ENCODE peak calls at places on chromosomes 6 and 20, in seven cellular contexts. One of them, this sample, is unnamed.

GRCh38 chr20:55584307-55584706 is 421.0 kb downstream of the CBLN4 start:
- DNase-seq in gastrocnemius medialis: no peak
- DNase-seq in HCT116: no peak
- DNase-seq in IMR-90: no peak
- DNase-seq in ovary: no peak
- DNase-seq in heart left ventricle: no peak
- DNase-seq in Peyer's patch: no peak
- DNase-seq in this sample: no peak

GRCh38 chr6:129679758-129680157 is 30.2 kb downstream of the ARHGAP18 start:
- DNase-seq in Peyer's patch: no peak
- DNase-seq in IMR-90: no peak
- DNase-seq in gastrocnemius medialis: peak; percentile 45
- DNase-seq in heart left ventricle: no peak
- DNase-seq in HCT116: no peak
- DNase-seq in ovary: no peak
- DNase-seq in this sample: no peak

GRCh38 chr6:39060467-39061160 is 12.0 kb downstream of the GLP1R start:
- DNase-seq in IMR-90: no peak
- DNase-seq in ovary: no peak
- DNase-seq in HCT116: no peak
- DNase-seq in heart left ventricle: no peak
- DNase-seq in gastrocnemius medialis: no peak
- DNase-seq in Peyer's patch: no peak
- DNase-seq in this sample: no peak

GRCh38 chr20:20829694-20830093 is 117.2 kb upstream of the RALGAPA2 start:
- DNase-seq in gastrocnemius medialis: no peak
- DNase-seq in Peyer's patch: no peak
- DNase-seq in IMR-90: no peak
- DNase-seq in ovary: no peak
- DNase-seq in heart left ventricle: no peak
- DNase-seq in HCT116: no peak
- DNase-seq in this sample: no peak

GRCh38 chr20:22910287-22910852 is 124.7 kb upstream of the SSTR4 start:
- DNase-seq in HCT116: no peak
- DNase-seq in Peyer's patch: no peak
- DNase-seq in heart left ventricle: no peak
- DNase-seq in IMR-90: no peak
- DNase-seq in ovary: no peak
- DNase-seq in gastrocnemius medialis: no peak
- DNase-seq in this sample: no peak

GRCh38 chr6:110953633-110954303 is 4.7 kb upstream of the GTF3C6 start:
- DNase-seq in ovary: no peak
- DNase-seq in heart left ventricle: no peak
- DNase-seq in gastrocnemius medialis: no peak
- DNase-seq in HCT116: no peak
- DNase-seq in IMR-90: no peak
- DNase-seq in Peyer's patch: no peak
- DNase-seq in this sample: no peak

GRCh38 chr6:127484207-127484858 is 25.1 kb upstream of the KIAA0408 start:
- DNase-seq in heart left ventricle: no peak
- DNase-seq in Peyer's patch: no peak
- DNase-seq in HCT116: no peak
- DNase-seq in ovary: no peak
- DNase-seq in gastrocnemius medialis: no peak
- DNase-seq in IMR-90: peak; percentile 70
- DNase-seq in this sample: no peak

GRCh38 chr20:45113865-45114264 is 1.1 kb downstream of the WFDC5 start:
- DNase-seq in IMR-90: no peak
- DNase-seq in gastrocnemius medialis: no peak
- DNase-seq in Peyer's patch: no peak
- DNase-seq in heart left ventricle: no peak
- DNase-seq in ovary: no peak
- DNase-seq in HCT116: no peak
- DNase-seq in this sample: no peak

GRCh38 chr6:27124252-27124657 is 123.2 kb upstream of the PRSS16 start:
- DNase-seq in ovary: no peak
- DNase-seq in HCT116: no peak
- DNase-seq in gastrocnemius medialis: no peak
- DNase-seq in Peyer's patch: no peak
- DNase-seq in heart left ventricle: no peak
- DNase-seq in IMR-90: no peak
- DNase-seq in this sample: no peak
- TF ChIP-seq POLR2A in ovary: no peak
- TF ChIP-seq POLR2A in HCT116: no peak
- TF ChIP-seq POLR2A in gastrocnemius medialis: no peak
- TF ChIP-seq POLR2A in Peyer's patch: no peak
- TF ChIP-seq POLR2A in heart left ventricle: no peak
- TF ChIP-seq POLR2A in IMR-90: no peak
- TF ChIP-seq POLR2A in this sample: no peak

GRCh38 chr20:24629668-24630067 is 160.2 kb downstream of the SYNDIG1 start:
- DNase-seq in IMR-90: no peak
- DNase-seq in Peyer's patch: no peak
- DNase-seq in HCT116: no peak
- DNase-seq in heart left ventricle: no peak
- DNase-seq in ovary: no peak
- DNase-seq in gastrocnemius medialis: no peak
- DNase-seq in this sample: no peak
- TF ChIP-seq POLR2A in IMR-90: no peak
- TF ChIP-seq POLR2A in Peyer's patch: no peak
- TF ChIP-seq POLR2A in HCT116: no peak
- TF ChIP-seq POLR2A in heart left ventricle: no peak
- TF ChIP-seq POLR2A in ovary: no peak
- TF ChIP-seq POLR2A in gastrocnemius medialis: no peak
- TF ChIP-seq POLR2A in this sample: no peak

GRCh38 chr20:47038581-47039560 is 144.2 kb downstream of the EYA2 start:
- DNase-seq in heart left ventricle: no peak
- DNase-seq in HCT116: no peak
- DNase-seq in Peyer's patch: no peak
- DNase-seq in IMR-90: no peak
- DNase-seq in gastrocnemius medialis: peak; percentile 26
- DNase-seq in ovary: no peak
- DNase-seq in this sample: no peak
- TF ChIP-seq POLR2A in heart left ventricle: no peak
- TF ChIP-seq POLR2A in HCT116: no peak
- TF ChIP-seq POLR2A in Peyer's patch: no peak
- TF ChIP-seq POLR2A in IMR-90: no peak
- TF ChIP-seq POLR2A in gastrocnemius medialis: no peak
- TF ChIP-seq POLR2A in ovary: no peak
- TF ChIP-seq POLR2A in this sample: no peak

GRCh38 chr6:15622045-15622750 is 40.6 kb downstream of the DTNBP1 start:
- DNase-seq in HCT116: no peak
- DNase-seq in gastrocnemius medialis: no peak
- DNase-seq in Peyer's patch: no peak
- DNase-seq in IMR-90: peak; percentile 16
- DNase-seq in ovary: no peak
- DNase-seq in heart left ventricle: no peak
- DNase-seq in this sample: no peak

GRCh38 chr6:15620616-15621015 is 42.2 kb downstream of the DTNBP1 start:
- DNase-seq in gastrocnemius medialis: no peak
- DNase-seq in Peyer's patch: no peak
- DNase-seq in ovary: no peak
- DNase-seq in IMR-90: no peak
- DNase-seq in heart left ventricle: no peak
- DNase-seq in HCT116: no peak
- DNase-seq in this sample: no peak

GRCh38 chr6:15619330-15619729 is 43.5 kb downstream of the DTNBP1 start:
- DNase-seq in gastrocnemius medialis: no peak
- DNase-seq in heart left ventricle: no peak
- DNase-seq in IMR-90: no peak
- DNase-seq in HCT116: no peak
- DNase-seq in ovary: no peak
- DNase-seq in Peyer's patch: no peak
- DNase-seq in this sample: no peak

GRCh38 chr6:15623282-15624116 is 39.3 kb downstream of the DTNBP1 start:
- DNase-seq in Peyer's patch: no peak
- DNase-seq in heart left ventricle: no peak
- DNase-seq in IMR-90: peak; percentile 43
- DNase-seq in ovary: peak; percentile 27
- DNase-seq in HCT116: no peak
- DNase-seq in gastrocnemius medialis: no peak
- DNase-seq in this sample: peak; percentile 11

GRCh38 chr6:15621203-15622044 is 41.4 kb downstream of the DTNBP1 start:
- DNase-seq in IMR-90: peak; percentile 30
- DNase-seq in HCT116: no peak
- DNase-seq in heart left ventricle: peak; percentile 58
- DNase-seq in Peyer's patch: no peak
- DNase-seq in ovary: no peak
- DNase-seq in gastrocnemius medialis: peak; percentile 40
- DNase-seq in this sample: no peak
- TF ChIP-seq POLR2A in IMR-90: no peak
- TF ChIP-seq POLR2A in HCT116: no peak
- TF ChIP-seq POLR2A in heart left ventricle: no peak
- TF ChIP-seq POLR2A in Peyer's patch: no peak
- TF ChIP-seq POLR2A in ovary: no peak
- TF ChIP-seq POLR2A in gastrocnemius medialis: no peak
- TF ChIP-seq POLR2A in this sample: no peak

DNA sequence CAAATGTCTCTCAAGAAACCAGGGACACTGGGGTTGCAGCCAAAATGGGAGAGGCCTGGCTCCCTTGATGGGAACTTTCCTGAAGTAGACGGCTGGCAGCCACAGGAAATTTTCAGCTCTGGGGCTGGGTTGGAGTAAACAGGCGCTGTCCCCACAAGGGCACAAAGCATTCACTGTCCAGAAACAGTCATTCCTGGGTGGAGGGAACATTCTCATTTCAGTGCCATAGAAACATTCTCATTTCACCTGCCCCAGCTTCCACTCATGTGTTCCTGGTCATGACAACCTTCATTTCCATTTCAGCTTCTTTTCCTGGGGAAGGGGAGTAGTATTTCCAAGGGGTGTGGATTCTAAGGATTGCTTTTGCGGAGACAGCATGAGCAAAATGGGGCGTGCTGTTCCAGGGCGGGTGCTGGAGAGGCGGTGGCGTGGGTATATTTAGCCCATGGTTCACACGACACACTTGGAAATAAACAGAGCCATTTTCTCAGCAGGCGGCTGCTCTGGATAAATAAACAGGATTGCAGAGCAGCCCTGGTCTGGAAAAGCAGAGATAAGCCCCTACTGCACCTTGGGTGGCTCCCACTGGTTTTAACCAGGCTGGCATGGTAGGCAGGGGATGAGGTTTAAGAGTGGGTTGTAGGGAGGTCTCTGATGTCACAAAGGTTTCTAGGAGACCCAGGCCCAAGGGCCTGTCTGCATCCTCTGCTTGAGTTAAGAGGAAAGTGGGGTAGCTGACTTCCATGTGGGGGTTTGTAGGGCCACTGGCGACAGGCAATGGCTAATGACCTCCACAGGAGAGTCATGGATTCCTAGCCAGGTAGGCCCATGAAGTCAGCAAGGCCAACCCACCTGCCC is 32.9 kb downstream of the COX4I2 start:
- DNase-seq in ovary: no peak
- DNase-seq in Peyer's patch: no peak
- DNase-seq in HCT116: no peak
- DNase-seq in heart left ventricle: peak; percentile 80
- DNase-seq in gastrocnemius medialis: peak; percentile 91
- DNase-seq in IMR-90: peak; percentile 75
- DNase-seq in this sample: no peak
- TF ChIP-seq POLR2A in ovary: no peak
- TF ChIP-seq POLR2A in Peyer's patch: no peak
- TF ChIP-seq POLR2A in HCT116: no peak
- TF ChIP-seq POLR2A in heart left ventricle: no peak
- TF ChIP-seq POLR2A in gastrocnemius medialis: peak; percentile 28
- TF ChIP-seq POLR2A in IMR-90: no peak
- TF ChIP-seq POLR2A in this sample: no peak

DNA sequence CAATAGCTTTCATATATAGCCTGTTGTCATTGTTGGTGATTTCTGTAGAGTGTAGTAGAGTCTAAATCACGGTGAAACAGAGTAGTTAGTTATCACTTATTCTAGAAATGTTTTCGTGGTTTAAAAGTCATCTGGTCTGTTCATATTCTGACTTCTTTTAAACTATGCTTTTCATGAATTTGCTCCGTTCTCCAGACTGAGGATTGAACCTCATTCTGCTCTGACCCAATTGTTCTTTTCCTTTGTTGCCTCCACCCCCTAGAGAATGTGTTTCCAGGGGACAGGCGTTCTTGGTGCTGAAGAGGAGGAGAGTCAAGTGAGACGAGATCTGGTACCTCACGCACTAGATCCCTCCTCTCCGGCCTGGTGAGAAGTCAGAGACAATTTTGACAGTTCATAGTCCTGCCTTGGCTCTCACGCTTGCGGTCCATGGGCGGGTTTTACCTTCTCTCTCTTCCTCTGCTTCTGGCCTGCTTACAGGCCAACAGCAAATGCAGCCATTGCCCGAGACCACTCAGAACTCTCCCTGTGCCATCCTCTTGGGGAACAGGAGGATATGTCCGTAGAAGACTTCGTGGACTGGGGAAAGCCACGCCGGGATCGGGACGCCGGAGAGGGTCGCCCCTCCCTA is 609 bp upstream of the ZNF292 start:
- DNase-seq in ovary: no peak
- DNase-seq in IMR-90: peak; percentile 85
- DNase-seq in heart left ventricle: no peak
- DNase-seq in HCT116: no peak
- DNase-seq in gastrocnemius medialis: no peak
- DNase-seq in Peyer's patch: no peak
- DNase-seq in this sample: peak; percentile 64
- TF ChIP-seq POLR2A in ovary: peak; percentile 23
- TF ChIP-seq POLR2A in IMR-90: peak; percentile 53
- TF ChIP-seq POLR2A in heart left ventricle: no peak
- TF ChIP-seq POLR2A in HCT116: no peak
- TF ChIP-seq POLR2A in gastrocnemius medialis: no peak
- TF ChIP-seq POLR2A in Peyer's patch: no peak
- TF ChIP-seq POLR2A in this sample: no peak

DNA sequence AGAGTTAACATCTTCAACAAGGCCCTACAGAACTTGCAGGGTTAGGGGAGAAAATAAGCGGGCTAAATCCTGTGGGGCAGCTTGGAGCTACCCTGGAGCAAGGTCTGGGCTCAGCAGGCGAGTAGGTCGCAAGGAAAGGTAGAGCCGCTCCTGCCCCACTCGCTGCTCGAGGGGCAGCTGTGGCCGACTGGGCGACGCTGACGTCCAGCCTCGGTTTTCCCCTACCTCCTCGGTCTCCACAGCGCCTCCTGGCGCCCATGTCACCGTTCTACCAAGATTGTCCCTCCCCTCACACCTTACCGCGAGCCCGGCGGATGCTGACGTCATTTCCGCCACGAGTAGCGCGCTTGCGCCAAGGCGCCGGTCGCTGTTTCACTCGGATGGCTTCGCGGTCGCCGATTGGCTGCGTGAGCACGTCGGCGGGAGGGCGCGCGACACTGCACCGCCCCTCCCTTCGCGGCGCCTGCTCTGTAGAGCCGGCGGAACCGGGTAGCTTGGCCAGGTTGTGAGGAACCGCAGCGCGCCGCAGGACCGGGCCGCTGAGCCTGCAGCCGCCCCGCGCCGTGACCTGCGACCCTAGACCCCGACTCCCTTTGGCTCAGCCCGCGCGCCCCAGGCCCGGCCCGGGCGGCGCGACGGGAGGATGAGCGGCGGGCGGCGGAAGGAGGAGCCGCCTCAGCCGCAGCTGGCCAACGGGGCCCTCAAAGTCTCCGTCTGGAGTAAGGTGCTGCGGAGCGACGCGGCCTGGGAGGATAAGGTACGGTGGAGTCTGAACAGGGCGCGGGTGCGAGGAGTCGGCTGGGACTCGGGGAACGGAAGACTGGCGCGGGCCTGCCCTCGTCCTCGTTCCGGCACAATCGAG is at the start of gene RAB5IF:
- DNase-seq in heart left ventricle: peak; percentile 99
- DNase-seq in ovary: peak; percentile 100
- DNase-seq in gastrocnemius medialis: peak; percentile 99
- DNase-seq in IMR-90: peak; percentile 98
- DNase-seq in HCT116: peak; percentile 97
- DNase-seq in Peyer's patch: peak; percentile 100
- DNase-seq in this sample: peak; percentile 93
- TF ChIP-seq POLR2A in heart left ventricle: no peak
- TF ChIP-seq POLR2A in ovary: peak; percentile 23
- TF ChIP-seq POLR2A in gastrocnemius medialis: peak; percentile 89
- TF ChIP-seq POLR2A in IMR-90: peak; percentile 80
- TF ChIP-seq POLR2A in HCT116: peak; percentile 86
- TF ChIP-seq POLR2A in Peyer's patch: peak; percentile 97
- TF ChIP-seq POLR2A in this sample: peak; percentile 89

This sample was measured in H54.